ENCODE peak calls at places on chromosomes 16 and 17, in four cellular contexts. One of them, this sample, is unnamed.

GRCh38 chr17:74042241-74042640 is 161.2 kb upstream of the RPL38 start:
- DNase-seq in astrocyte of the cerebellum: no peak
- DNase-seq in choroid plexus epithelial cell: no peak
- DNase-seq in right atrium auricular region: no peak
- DNase-seq in this sample: no peak

GRCh38 chr17:8147141-8147804 is 4.9 kb downstream of the PER1 start:
- DNase-seq in right atrium auricular region: no peak
- DNase-seq in astrocyte of the cerebellum: no peak
- DNase-seq in choroid plexus epithelial cell: no peak
- DNase-seq in this sample: no peak

GRCh38 chr17:51046527-51047384 is 73.9 kb downstream of the SPAG9 start:
- DNase-seq in choroid plexus epithelial cell: peak; percentile 97
- DNase-seq in right atrium auricular region: peak; percentile 79
- DNase-seq in astrocyte of the cerebellum: peak; percentile 93
- DNase-seq in this sample: no peak

GRCh38 chr17:27788919-27789318 is 11.4 kb downstream of the NOS2 start:
- DNase-seq in right atrium auricular region: no peak
- DNase-seq in astrocyte of the cerebellum: no peak
- DNase-seq in choroid plexus epithelial cell: no peak
- DNase-seq in this sample: no peak

GRCh38 chr16:48911700-48912099 is 301.7 kb upstream of the N4BP1 start:
- DNase-seq in choroid plexus epithelial cell: no peak
- DNase-seq in astrocyte of the cerebellum: no peak
- DNase-seq in right atrium auricular region: no peak
- DNase-seq in this sample: no peak

GRCh38 chr17:70295732-70296131 is 126.4 kb downstream of the KCNJ2 start:
- DNase-seq in choroid plexus epithelial cell: no peak
- DNase-seq in astrocyte of the cerebellum: no peak
- DNase-seq in right atrium auricular region: no peak
- DNase-seq in this sample: no peak

GRCh38 chr17:82723169-82723807 is 6.8 kb downstream of the FN3KRP start:
- DNase-seq in astrocyte of the cerebellum: no peak
- DNase-seq in choroid plexus epithelial cell: no peak
- DNase-seq in right atrium auricular region: no peak
- DNase-seq in this sample: no peak

GRCh38 chr16:67632415-67633172 is 12.3 kb upstream of the CARMIL2 start:
- DNase-seq in right atrium auricular region: no peak
- DNase-seq in astrocyte of the cerebellum: peak; percentile 11
- DNase-seq in choroid plexus epithelial cell: peak; percentile 90
- DNase-seq in this sample: no peak

GRCh38 chr17:50200447-50201225 is 795 bp downstream of the COL1A1 start:
- DNase-seq in choroid plexus epithelial cell: peak; percentile 96
- DNase-seq in astrocyte of the cerebellum: peak; percentile 93
- DNase-seq in right atrium auricular region: peak; percentile 92
- DNase-seq in this sample: peak; percentile 93

GRCh38 chr16:84982434-84982833 is 28.9 kb downstream of the ZDHHC7 start:
- DNase-seq in right atrium auricular region: no peak
- DNase-seq in choroid plexus epithelial cell: no peak
- DNase-seq in astrocyte of the cerebellum: no peak
- DNase-seq in this sample: no peak

GRCh38 chr16:56608876-56609462 is 585 bp downstream of the MT2A start:
- DNase-seq in choroid plexus epithelial cell: no peak
- DNase-seq in astrocyte of the cerebellum: no peak
- DNase-seq in right atrium auricular region: no peak
- DNase-seq in this sample: no peak

GRCh38 chr16:24997665-24998064 is 17.5 kb downstream of the ARHGAP17 start:
- DNase-seq in right atrium auricular region: no peak
- DNase-seq in astrocyte of the cerebellum: no peak
- DNase-seq in choroid plexus epithelial cell: no peak
- DNase-seq in this sample: no peak

GRCh38 chr17:12990926-12991325 is 26.9 kb downstream of the ELAC2 start:
- DNase-seq in choroid plexus epithelial cell: no peak
- DNase-seq in astrocyte of the cerebellum: no peak
- DNase-seq in right atrium auricular region: no peak
- DNase-seq in this sample: no peak

GRCh38 chr17:80968602-80969029 is 23.0 kb upstream of the CHMP6 start:
- DNase-seq in astrocyte of the cerebellum: no peak
- DNase-seq in choroid plexus epithelial cell: peak; percentile 25
- DNase-seq in right atrium auricular region: no peak
- DNase-seq in this sample: no peak

GRCh38 chr16:70746708-70747424 is 54.1 kb downstream of the VAC14 start:
- DNase-seq in right atrium auricular region: peak; percentile 87
- DNase-seq in astrocyte of the cerebellum: peak; percentile 61
- DNase-seq in choroid plexus epithelial cell: peak; percentile 83
- DNase-seq in this sample: no peak

GRCh38 chr16:69243479-69243878 is 56.5 kb downstream of the SNTB2 start:
- DNase-seq in right atrium auricular region: no peak
- DNase-seq in astrocyte of the cerebellum: peak; percentile 83
- DNase-seq in choroid plexus epithelial cell: peak; percentile 92
- DNase-seq in this sample: no peak

GRCh38 chr17:31067699-31068184 is 27.0 kb upstream of the NF1 start:
- DNase-seq in choroid plexus epithelial cell: peak; percentile 81
- DNase-seq in astrocyte of the cerebellum: peak; percentile 47
- DNase-seq in right atrium auricular region: no peak
- DNase-seq in this sample: no peak

GRCh38 chr16:81604960-81605383 is 160.4 kb downstream of the CMIP start:
- DNase-seq in right atrium auricular region: no peak
- DNase-seq in choroid plexus epithelial cell: peak; percentile 77
- DNase-seq in astrocyte of the cerebellum: no peak
- DNase-seq in this sample: no peak

GRCh38 chr17:80961516-80961915 is 30.1 kb upstream of the CHMP6 start:
- DNase-seq in astrocyte of the cerebellum: no peak
- DNase-seq in choroid plexus epithelial cell: no peak
- DNase-seq in right atrium auricular region: no peak
- DNase-seq in this sample: no peak

GRCh38 chr17:29155966-29156338 is 24.2 kb downstream of the MYO18A start:
- DNase-seq in right atrium auricular region: no peak
- DNase-seq in astrocyte of the cerebellum: peak; percentile 32
- DNase-seq in choroid plexus epithelial cell: peak; percentile 59
- DNase-seq in this sample: no peak

GRCh38 chr16:19718624-19718965 is 524 bp downstream of the IQCK start:
- DNase-seq in right atrium auricular region: no peak
- DNase-seq in astrocyte of the cerebellum: no peak
- DNase-seq in choroid plexus epithelial cell: peak; percentile 31
- DNase-seq in this sample: no peak

GRCh38 chr17:9875441-9875840 is 29.6 kb downstream of the RCVRN start:
- DNase-seq in right atrium auricular region: no peak
- DNase-seq in astrocyte of the cerebellum: peak; percentile 89
- DNase-seq in choroid plexus epithelial cell: peak; percentile 95
- DNase-seq in this sample: no peak

GRCh38 chr17:6098050-6098449 is 27.9 kb downstream of the WSCD1 start:
- DNase-seq in right atrium auricular region: no peak
- DNase-seq in astrocyte of the cerebellum: no peak
- DNase-seq in choroid plexus epithelial cell: no peak
- DNase-seq in this sample: no peak

GRCh38 chr16:11155284-11155806 is 100.7 kb downstream of the SOCS1 start:
- DNase-seq in choroid plexus epithelial cell: peak; percentile 26
- DNase-seq in astrocyte of the cerebellum: peak; percentile 9
- DNase-seq in right atrium auricular region: no peak
- DNase-seq in this sample: no peak

GRCh38 chr17:17041571-17042380 is 481 bp upstream of the MPRIP start:
- DNase-seq in astrocyte of the cerebellum: peak; percentile 91
- DNase-seq in right atrium auricular region: peak; percentile 97
- DNase-seq in choroid plexus epithelial cell: peak; percentile 98
- DNase-seq in this sample: peak; percentile 99

GRCh38 chr16:58074657-58075056 is 49.1 kb downstream of the MMP15 start:
- DNase-seq in astrocyte of the cerebellum: no peak
- DNase-seq in choroid plexus epithelial cell: no peak
- DNase-seq in right atrium auricular region: no peak
- DNase-seq in this sample: no peak

GRCh38 chr17:18087610-18088491 is at the start of gene DRG2:
- DNase-seq in choroid plexus epithelial cell: peak; percentile 94
- DNase-seq in right atrium auricular region: peak; percentile 94
- DNase-seq in astrocyte of the cerebellum: peak; percentile 77
- DNase-seq in this sample: peak; percentile 96
- TF ChIP-seq CTCF in choroid plexus epithelial cell: peak; percentile 33
- TF ChIP-seq CTCF in right atrium auricular region: no peak
- TF ChIP-seq CTCF in astrocyte of the cerebellum: no peak
- TF ChIP-seq CTCF in this sample: no peak

GRCh38 chr17:45149037-45149668 is 878 bp downstream of the HEXIM1 start:
- DNase-seq in astrocyte of the cerebellum: no peak
- DNase-seq in right atrium auricular region: peak; percentile 91
- DNase-seq in choroid plexus epithelial cell: peak; percentile 86
- DNase-seq in this sample: peak; percentile 81

GRCh38 chr17:45147102-45147580 is 1.1 kb upstream of the HEXIM1 start:
- DNase-seq in astrocyte of the cerebellum: no peak
- DNase-seq in choroid plexus epithelial cell: no peak
- DNase-seq in right atrium auricular region: no peak
- DNase-seq in this sample: peak; percentile 73

GRCh38 chr17:45146616-45147101 is 1.6 kb upstream of the HEXIM1 start:
- DNase-seq in right atrium auricular region: no peak
- DNase-seq in choroid plexus epithelial cell: peak; percentile 91
- DNase-seq in astrocyte of the cerebellum: no peak
- DNase-seq in this sample: no peak

GRCh38 chr17:45148183-45149036 is at the start of gene HEXIM1:
- DNase-seq in right atrium auricular region: peak; percentile 100
- DNase-seq in astrocyte of the cerebellum: peak; percentile 99
- DNase-seq in choroid plexus epithelial cell: peak; percentile 100
- DNase-seq in this sample: peak; percentile 96

DNA sequence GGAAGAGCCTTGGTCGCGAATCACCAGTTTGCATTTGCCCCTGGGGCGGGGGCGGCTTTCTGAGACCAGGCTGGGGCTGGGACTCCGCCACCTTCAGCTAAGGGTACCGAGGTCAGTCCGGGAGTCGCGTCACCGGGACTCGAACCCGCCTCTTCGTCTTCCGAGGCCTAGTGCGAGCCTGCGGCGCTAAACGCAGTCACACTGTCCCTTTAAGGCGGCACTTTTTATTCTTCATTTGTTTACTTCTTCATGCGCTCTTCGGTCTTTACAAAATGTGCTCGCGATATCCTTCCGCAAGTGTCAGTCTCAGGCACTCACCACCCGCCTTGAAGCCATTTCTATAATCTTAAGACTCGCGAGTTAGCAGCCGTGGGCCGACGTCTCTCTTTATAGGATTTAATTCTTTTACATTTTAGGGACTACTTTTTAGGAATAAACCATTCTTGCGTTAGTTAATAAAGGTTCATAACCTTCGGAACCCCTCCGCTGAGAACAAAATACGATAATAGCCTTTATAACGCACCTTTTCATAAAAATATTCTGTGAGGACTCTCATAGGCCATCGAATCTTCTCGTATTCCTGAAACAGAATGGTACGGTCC is 593 bp upstream of the HEXIM1 start:
- DNase-seq in astrocyte of the cerebellum: peak; percentile 93
- DNase-seq in right atrium auricular region: peak; percentile 84
- DNase-seq in choroid plexus epithelial cell: peak; percentile 97
- DNase-seq in this sample: peak; percentile 79
- TF ChIP-seq CTCF in astrocyte of the cerebellum: no peak
- TF ChIP-seq CTCF in right atrium auricular region: no peak
- TF ChIP-seq CTCF in choroid plexus epithelial cell: peak; percentile 1
- TF ChIP-seq CTCF in this sample: no peak

GRCh38 chr17:44115585-44116415 is 7.6 kb downstream of the HDAC5 start:
- DNase-seq in astrocyte of the cerebellum: no peak
- DNase-seq in right atrium auricular region: no peak
- DNase-seq in choroid plexus epithelial cell: peak; percentile 58
- DNase-seq in this sample: peak; percentile 66
- TF ChIP-seq CTCF in astrocyte of the cerebellum: peak; percentile 92
- TF ChIP-seq CTCF in right atrium auricular region: peak; percentile 75
- TF ChIP-seq CTCF in choroid plexus epithelial cell: peak; percentile 93
- TF ChIP-seq CTCF in this sample: peak; percentile 32

DNA sequence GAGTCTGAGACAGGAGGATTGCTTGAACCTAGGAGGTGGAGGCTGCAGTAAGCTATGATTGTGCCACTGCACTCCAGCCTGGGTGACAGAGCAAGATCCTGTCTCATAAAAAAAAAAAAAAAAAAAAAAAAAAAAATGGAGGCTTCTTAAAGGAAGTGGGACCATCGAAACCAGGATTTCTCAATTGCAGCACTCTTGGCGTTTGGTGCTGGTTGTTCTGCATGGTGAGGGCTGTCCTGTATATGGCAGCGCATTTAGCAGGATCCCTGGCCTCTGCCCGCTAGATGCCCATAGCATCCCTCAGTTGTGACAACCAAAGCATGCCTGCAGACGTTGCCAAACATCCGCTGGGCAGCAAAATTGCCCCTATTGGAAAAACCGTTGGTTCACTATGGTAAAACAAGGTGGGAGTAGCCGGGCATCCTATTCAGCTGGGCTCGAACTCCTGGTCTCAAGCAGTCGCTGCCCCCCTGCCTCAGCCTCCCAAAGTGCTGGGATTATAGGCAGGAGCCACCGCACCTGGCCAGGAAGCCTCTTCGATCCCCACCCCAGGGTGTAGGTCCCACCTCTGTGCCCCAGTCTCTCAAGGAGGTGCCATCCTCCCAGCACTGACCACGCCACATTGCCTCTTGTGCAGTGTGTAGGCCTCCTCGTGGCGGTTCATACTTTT is 6.5 kb upstream of the NPIPB7 start:
- DNase-seq in right atrium auricular region: no peak
- DNase-seq in astrocyte of the cerebellum: no peak
- DNase-seq in choroid plexus epithelial cell: no peak
- DNase-seq in this sample: no peak
- TF ChIP-seq CTCF in right atrium auricular region: no peak
- TF ChIP-seq CTCF in astrocyte of the cerebellum: no peak
- TF ChIP-seq CTCF in choroid plexus epithelial cell: no peak
- TF ChIP-seq CTCF in this sample: no peak

GRCh38 chr16:65991149-65991701 is 375.3 kb upstream of the CDH5 start:
- DNase-seq in right atrium auricular region: no peak
- DNase-seq in astrocyte of the cerebellum: no peak
- DNase-seq in choroid plexus epithelial cell: no peak
- DNase-seq in this sample: no peak
- TF ChIP-seq CTCF in right atrium auricular region: no peak
- TF ChIP-seq CTCF in astrocyte of the cerebellum: no peak
- TF ChIP-seq CTCF in choroid plexus epithelial cell: peak; percentile 16
- TF ChIP-seq CTCF in this sample: no peak

GRCh38 chr17:78112508-78113471 is 15.8 kb downstream of the TMC6 start:
- DNase-seq in astrocyte of the cerebellum: no peak
- DNase-seq in choroid plexus epithelial cell: peak; percentile 54
- DNase-seq in right atrium auricular region: peak; percentile 79
- DNase-seq in this sample: peak; percentile 92
- TF ChIP-seq CTCF in astrocyte of the cerebellum: peak; percentile 96
- TF ChIP-seq CTCF in choroid plexus epithelial cell: peak; percentile 93
- TF ChIP-seq CTCF in right atrium auricular region: peak; percentile 99
- TF ChIP-seq CTCF in this sample: peak; percentile 99

DNA sequence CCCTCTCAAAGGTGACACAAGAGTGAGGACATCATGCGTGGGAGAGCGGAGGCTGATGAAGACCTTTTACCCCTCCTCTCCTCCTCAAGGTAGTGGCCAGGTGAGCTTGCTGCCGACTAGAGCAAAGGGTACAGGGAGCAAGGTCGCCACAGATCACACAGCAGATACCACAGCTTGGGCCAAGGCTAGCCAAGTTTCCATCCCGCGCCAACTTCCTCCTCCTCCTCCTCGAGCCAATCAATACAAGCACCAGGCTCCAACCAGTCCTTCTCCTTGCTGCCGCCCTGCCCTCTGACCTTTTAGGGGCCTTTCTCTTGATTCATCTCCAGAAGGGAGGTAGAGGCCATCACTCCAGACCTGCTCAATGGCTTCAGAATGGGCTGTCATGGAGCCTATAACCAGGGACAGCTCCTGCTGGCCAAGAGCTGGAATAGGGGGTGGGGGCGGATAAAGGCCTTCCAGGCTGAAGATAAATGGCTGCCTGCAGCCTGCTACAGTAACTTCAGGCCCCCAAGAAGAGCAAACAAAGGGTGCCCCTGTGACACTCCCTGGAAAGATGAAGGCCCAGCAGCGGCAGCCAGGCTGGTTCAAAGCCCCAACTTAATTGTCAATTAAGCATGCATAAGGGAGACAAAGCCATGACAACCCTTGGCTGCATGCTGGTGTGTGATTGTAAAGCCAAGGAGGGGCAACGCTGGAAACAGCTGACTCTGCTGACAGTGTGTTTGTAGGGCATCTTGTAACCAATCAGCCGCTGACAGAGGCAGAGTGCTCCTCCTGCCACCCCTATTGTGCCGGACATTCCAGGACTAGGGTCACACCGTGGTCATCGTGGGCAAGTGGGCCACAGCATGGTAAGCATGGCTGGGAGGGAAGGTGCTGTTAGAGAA is 17.7 kb downstream of the HNF1B start:
- DNase-seq in choroid plexus epithelial cell: no peak
- DNase-seq in astrocyte of the cerebellum: no peak
- DNase-seq in right atrium auricular region: no peak
- DNase-seq in this sample: no peak
- TF ChIP-seq CTCF in choroid plexus epithelial cell: no peak
- TF ChIP-seq CTCF in astrocyte of the cerebellum: no peak
- TF ChIP-seq CTCF in right atrium auricular region: no peak
- TF ChIP-seq CTCF in this sample: no peak

This sample was measured in GM13976.